ENCODE peak calls at places on chromosomes 11 and 22, in seven cellular contexts. Z is heart left ventricle, F is sigmoid colon, U is HCT116, O is GM23248, K is BE2C, R is cardiac muscle cell. C is an unnamed sample. For H3K4me1, the result is how much of the 10 kb centered on the place peaks cover.

GRCh38 chr11:8247312-8247711 is 16.4 kb downstream of the LMO1 start:
- DNase-seq in Z (no peak), F (no peak), U (no peak), O (peak), K (no peak), R (no peak), C (no peak)

GRCh38 chr11:45161252-45162063 is 15.0 kb downstream of the PRDM11 start:
- DNase-seq in Z (peak), F (peak), U (no peak), O (peak), K (peak), R (no peak), C (no peak)

GRCh38 chr11:112223125-112223524 is 3.1 kb upstream of the PTS start:
- DNase-seq in Z (no peak), F (no peak), U (no peak), O (peak), K (no peak), R (no peak), C (no peak)

GRCh38 chr22:32600184-32600583 is 125.6 kb downstream of the FBXO7 start:
- DNase-seq in Z (no peak), F (no peak), U (no peak), O (no peak), K (no peak), R (no peak), C (no peak)

GRCh38 chr11:128790200-128790599 is 76.9 kb downstream of the KCNJ1 start:
- DNase-seq in Z (peak), F (no peak), U (no peak), O (peak), K (peak), R (peak), C (no peak)

GRCh38 chr11:14435717-14436116 is 63.9 kb downstream of the COPB1 start:
- DNase-seq in Z (no peak), F (no peak), U (no peak), O (no peak), K (no peak), R (no peak), C (no peak)

GRCh38 chr11:63017306-63017974 is 1.8 kb upstream of the SLC22A8 start:
- DNase-seq in Z (no peak), F (peak), U (no peak), O (no peak), K (peak), R (no peak), C (no peak)

GRCh38 chr11:94183251-94183885 is 54.7 kb downstream of the PANX1 start:
- DNase-seq in Z (no peak), F (no peak), U (no peak), O (no peak), K (no peak), R (no peak), C (no peak)

GRCh38 chr11:117315285-117316196 is 515 bp downstream of the BACE1 start:
- DNase-seq in Z (peak), F (peak), U (no peak), O (peak), K (peak), R (peak), C (peak)

GRCh38 chr11:6474423-6474792 is 667 bp upstream of the TRIM3 start:
- DNase-seq in Z (no peak), F (no peak), U (no peak), O (no peak), K (no peak), R (no peak), C (no peak)

GRCh38 chr22:44546686-44547310 is 48.8 kb upstream of the RTL6 start:
- DNase-seq in Z (no peak), F (no peak), U (no peak), O (no peak), K (no peak), R (peak), C (no peak)

GRCh38 chr11:129911298-129911697 is 15.9 kb upstream of the NFRKB start:
- DNase-seq in Z (no peak), F (no peak), U (no peak), O (peak), K (no peak), R (no peak), C (no peak)

GRCh38 chr11:105232021-105232420 is 92.5 kb upstream of the CARD18 start:
- DNase-seq in Z (no peak), F (no peak), U (no peak), O (no peak), K (no peak), R (no peak), C (no peak)

GRCh38 chr22:22906907-22907550 is 19.4 kb downstream of the IGLL5 start:
- DNase-seq in Z (no peak), F (no peak), U (no peak), O (no peak), K (no peak), R (no peak), C (no peak)

GRCh38 chr11:23866641-23867040 is 630.2 kb upstream of the LUZP2 start:
- DNase-seq in Z (no peak), F (no peak), U (no peak), O (peak), K (no peak), R (no peak), C (no peak)

GRCh38 chr11:2533642-2534115 is 88.9 kb downstream of the KCNQ1 start:
- DNase-seq in Z (peak), F (peak), U (peak), O (peak), K (peak), R (peak), C (no peak)

GRCh38 chr11:12185106-12185690 is 74.8 kb downstream of the MICAL2 start:
- DNase-seq in Z (no peak), F (no peak), U (no peak), O (no peak), K (no peak), R (no peak), C (no peak)

GRCh38 chr11:94861306-94861845 is 93.2 kb downstream of the AMOTL1 start:
- DNase-seq in Z (no peak), F (no peak), U (no peak), O (no peak), K (no peak), R (no peak), C (no peak)

GRCh38 chr11:125263268-125263790 is 98.8 kb downstream of the PKNOX2 start:
- DNase-seq in Z (peak), F (peak), U (no peak), O (peak), K (no peak), R (peak), C (no peak)

GRCh38 chr11:63961608-63962412 is 12.6 kb upstream of the COX8A start:
- DNase-seq in Z (no peak), F (peak), U (no peak), O (peak), K (peak), R (no peak), C (peak)

GRCh38 chr11:129237456-129237855 is 45.3 kb upstream of the ARHGAP32 start:
- DNase-seq in Z (no peak), F (no peak), U (no peak), O (no peak), K (no peak), R (no peak), C (no peak)

GRCh38 chr11:111694851-111695250 is 71.3 kb downstream of the PPP2R1B start:
- DNase-seq in Z (no peak), F (no peak), U (no peak), O (peak), K (no peak), R (no peak), C (no peak)

GRCh38 chr11:2612884-2613571 is 86.8 kb downstream of the KCNQ1OT1 start:
- DNase-seq in Z (no peak), F (no peak), U (no peak), O (no peak), K (no peak), R (no peak), C (no peak)

GRCh38 chr11:1922411-1923113 is 3.1 kb downstream of the TNNT3 start:
- DNase-seq in Z (peak), F (no peak), U (no peak), O (no peak), K (no peak), R (no peak), C (no peak)

GRCh38 chr11:2399488-2400068 is 972 bp upstream of the TSSC4 start:
- DNase-seq in Z (no peak), F (no peak), U (no peak), O (peak), K (no peak), R (no peak), C (no peak)

GRCh38 chr22:37192741-37193140 is 4.7 kb upstream of the C1QTNF6 start:
- DNase-seq in Z (no peak), F (no peak), U (no peak), O (no peak), K (no peak), R (no peak), C (no peak)

GRCh38 chr11:63768232-63769043 is at the start of gene ZFTA:
- DNase-seq in Z (peak), F (peak), U (no peak), O (peak), K (peak), R (peak), C (peak)

GRCh38 chr11:107562647-107563208 is 2.8 kb downstream of the ALKBH8 start:
- DNase-seq in Z (no peak), F (no peak), U (peak), O (peak), K (no peak), R (no peak), C (no peak)

GRCh38 chr22:45460288-45461109 is 42.2 kb upstream of the FBLN1 start:
- DNase-seq in Z (peak), F (peak), U (no peak), O (peak), K (no peak), R (no peak), C (no peak)

GRCh38 chr11:119092880-119093665 is 8.4 kb downstream of the HMBS start:
- DNase-seq in Z (no peak), F (peak), U (no peak), O (peak), K (no peak), R (no peak), C (no peak)
- H3K4me3 ChIP-seq in Z (no peak), F (no peak), U (peak), O (peak), K (peak), R (peak), C (no peak)

DNA sequence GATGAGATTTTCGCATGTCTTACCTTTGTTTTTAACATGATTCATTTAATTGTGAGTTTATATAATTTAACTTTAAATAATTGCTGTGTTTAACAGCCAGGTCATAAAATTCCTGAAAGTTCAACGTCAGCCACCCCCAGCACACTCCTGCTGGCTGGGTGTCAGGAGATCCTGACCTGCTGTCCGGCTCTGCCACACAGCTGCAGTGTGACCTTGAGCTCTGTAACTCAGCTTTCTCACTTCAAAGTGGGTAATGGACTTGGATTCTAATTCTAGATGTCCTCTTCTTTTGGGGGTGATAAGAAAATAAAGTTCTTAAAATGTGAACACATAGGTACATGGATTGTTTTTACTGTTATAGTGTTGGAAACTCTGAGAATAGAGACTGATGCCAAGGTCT is 10.9 kb downstream of the VPS26B start:
- DNase-seq in Z (no peak), F (no peak), U (no peak), O (no peak), K (no peak), R (no peak), C (no peak)
- H3K4me1 ChIP-seq in Z (under half), F (under half), U (under half), O (under half), K (under half), R (under half), C (under half)

DNA sequence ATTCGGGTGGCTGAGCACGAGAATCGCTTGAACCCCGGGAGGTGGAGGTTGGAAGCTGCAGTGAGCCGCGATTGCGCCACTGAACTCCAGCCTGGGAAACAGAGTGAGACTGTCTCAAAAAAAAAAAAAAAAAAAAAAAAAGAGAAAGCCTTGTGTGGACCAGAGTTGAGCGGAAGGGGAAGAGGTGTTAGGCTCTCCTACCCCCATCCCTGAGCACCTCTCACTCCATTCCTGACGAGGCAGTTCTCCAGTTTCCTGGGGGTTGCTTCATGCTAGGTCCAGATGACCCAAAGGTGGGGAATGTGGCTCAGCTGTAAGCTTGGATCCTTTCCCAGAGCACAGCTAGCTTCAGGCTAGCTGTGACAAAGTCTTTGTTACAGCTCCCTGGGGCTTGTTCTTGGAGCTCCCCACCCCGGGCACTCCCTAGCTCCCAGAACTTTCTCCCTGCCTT is 8.8 kb upstream of the DNAL4 start:
- DNase-seq in Z (no peak), F (peak), U (peak), O (peak), K (no peak), R (no peak), C (no peak)
- H3K4me3 ChIP-seq in Z (no peak), F (no peak), U (no peak), O (peak), K (no peak), R (no peak), C (no peak)

GRCh38 chr11:35042265-35042664 is 96.7 kb upstream of the CD44 start:
- DNase-seq in Z (no peak), F (no peak), U (no peak), O (no peak), K (no peak), R (no peak), C (no peak)

GRCh38 chr11:35039076-35039475 is 99.9 kb upstream of the CD44 start:
- DNase-seq in Z (no peak), F (no peak), U (no peak), O (peak), K (no peak), R (no peak), C (no peak)

GRCh38 chr11:35041070-35041554 is 97.9 kb upstream of the CD44 start:
- DNase-seq in Z (no peak), F (no peak), U (no peak), O (no peak), K (no peak), R (no peak), C (no peak)

GRCh38 chr11:35038211-35038930 is 100.6 kb upstream of the CD44 start:
- DNase-seq in Z (no peak), F (no peak), U (no peak), O (no peak), K (peak), R (no peak), C (no peak)

DNA sequence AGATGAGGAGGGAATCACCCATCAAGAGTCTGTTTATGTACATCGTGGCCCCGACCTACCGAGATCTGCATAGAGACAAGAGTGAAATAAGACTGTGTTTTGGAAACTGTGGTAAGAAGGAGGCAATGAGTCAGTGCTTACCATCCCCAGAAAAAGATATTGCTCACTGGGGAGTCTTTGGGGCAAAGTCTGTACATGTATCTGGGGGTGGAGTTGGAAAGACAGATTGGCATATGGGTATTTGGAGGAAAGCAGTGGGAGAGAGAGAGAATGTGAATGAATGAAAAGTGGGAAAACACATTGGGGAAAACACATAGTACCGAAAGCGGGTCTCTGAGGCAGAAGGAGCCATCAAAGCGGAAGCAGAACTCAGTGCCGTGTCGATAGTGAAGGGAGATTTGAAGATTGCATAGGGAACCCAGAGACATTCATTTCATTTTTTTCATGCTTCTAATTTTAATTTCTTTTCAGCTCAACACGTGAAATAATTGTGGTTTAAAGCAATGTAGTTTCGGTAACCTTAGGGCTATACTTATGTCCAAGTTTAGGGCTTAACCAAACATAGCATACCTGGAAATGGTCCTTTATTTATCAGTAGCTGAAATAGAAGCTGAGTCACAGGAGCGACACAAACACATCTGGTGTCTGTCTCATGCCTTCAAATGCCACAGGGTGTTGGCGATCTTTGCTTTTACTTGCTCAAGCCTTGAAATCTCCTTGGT is 98.6 kb upstream of the CD44 start:
- DNase-seq in Z (no peak), F (no peak), U (no peak), O (peak), K (no peak), R (no peak), C (peak)
- H3K4me1 ChIP-seq in Z (half or more), F (under half), U (under half), O (under half), K (under half), R (under half), C (half or more)

GRCh38 chr11:69122642-69123431 is 32.9 kb upstream of the SMIM38 start:
- DNase-seq in Z (no peak), F (no peak), U (peak), O (peak), K (no peak), R (peak), C (peak)
- H3K4me3 ChIP-seq in Z (no peak), F (no peak), U (peak), O (peak), K (no peak), R (no peak), C (no peak)

GRCh38 chr11:65377777-65378176 is 4.7 kb downstream of the SLC25A45 start:
- DNase-seq in Z (no peak), F (no peak), U (no peak), O (no peak), K (no peak), R (no peak), C (no peak)
- H3K4me1 ChIP-seq in Z (under half), F (under half), U (under half), O (under half), K (under half), R (under half), C (under half)

DNA sequence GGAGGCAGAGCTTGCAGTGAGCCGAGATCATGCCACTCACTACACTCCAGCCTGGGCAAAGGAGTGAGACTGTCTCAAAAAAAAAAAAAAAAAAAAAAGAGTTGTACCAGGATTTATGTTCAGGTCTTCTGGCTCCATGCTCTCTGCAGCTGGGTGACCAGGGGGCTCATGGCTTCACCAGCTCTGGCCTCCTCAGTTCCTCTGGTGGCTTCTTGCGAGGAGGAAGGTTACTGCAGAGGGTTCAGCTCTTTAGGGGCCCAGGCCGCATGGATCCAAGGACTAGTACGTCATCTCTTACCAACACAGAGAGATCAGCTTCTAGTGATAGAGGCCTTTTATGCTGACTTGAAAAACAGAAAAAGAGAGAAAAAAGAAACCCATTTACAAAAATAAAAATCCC is 13.5 kb downstream of the ZBTB16 start:
- DNase-seq in Z (no peak), F (peak), U (no peak), O (no peak), K (no peak), R (no peak), C (no peak)
- H3K4me3 ChIP-seq in Z (no peak), F (no peak), U (no peak), O (no peak), K (no peak), R (no peak), C (no peak)

GRCh38 chr22:42644422-42645340 is 4.3 kb upstream of the ATP5MGL start:
- DNase-seq in Z (peak), F (peak), U (no peak), O (peak), K (no peak), R (no peak), C (no peak)

GRCh38 chr22:42646569-42647525 is 2.3 kb downstream of the CYB5R3 start:
- DNase-seq in Z (peak), F (no peak), U (no peak), O (peak), K (peak), R (peak), C (no peak)

GRCh38 chr22:42645341-42645937 is 3.8 kb downstream of the CYB5R3 start:
- DNase-seq in Z (no peak), F (no peak), U (no peak), O (peak), K (no peak), R (no peak), C (no peak)

GRCh38 chr22:42648017-42648367 is 1.2 kb downstream of the CYB5R3 start:
- DNase-seq in Z (no peak), F (no peak), U (no peak), O (no peak), K (no peak), R (no peak), C (no peak)

GRCh38 chr22:42645938-42646568 is 3.1 kb downstream of the CYB5R3 start:
- DNase-seq in Z (no peak), F (no peak), U (no peak), O (peak), K (no peak), R (no peak), C (no peak)
- H3K4me1 ChIP-seq in Z (half or more), F (under half), U (under half), O (under half), K (under half), R (half or more), C (half or more)

DNA sequence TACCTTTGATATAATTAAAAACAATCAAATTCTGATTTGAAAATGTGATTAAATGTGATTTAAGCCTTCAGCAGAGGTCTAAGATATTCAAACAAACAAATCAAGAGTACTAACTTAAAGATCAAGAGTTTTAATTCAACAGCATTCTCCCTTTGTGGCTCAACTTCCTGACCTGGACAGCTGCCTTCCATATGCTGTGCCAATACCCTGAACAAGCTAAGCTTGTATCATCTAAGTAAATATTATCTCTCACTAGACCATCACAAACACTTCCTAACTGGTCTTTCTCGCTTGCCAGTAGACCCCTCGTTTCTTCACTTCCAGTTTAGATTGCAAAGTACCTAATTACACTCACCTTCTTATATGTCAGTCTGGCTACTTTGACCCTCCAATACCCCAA is 35.9 kb upstream of the P4HA3 start:
- DNase-seq in Z (no peak), F (no peak), U (no peak), O (peak), K (no peak), R (no peak), C (no peak)
- H3K4me3 ChIP-seq in Z (no peak), F (no peak), U (no peak), O (no peak), K (no peak), R (no peak), C (no peak)

DNA sequence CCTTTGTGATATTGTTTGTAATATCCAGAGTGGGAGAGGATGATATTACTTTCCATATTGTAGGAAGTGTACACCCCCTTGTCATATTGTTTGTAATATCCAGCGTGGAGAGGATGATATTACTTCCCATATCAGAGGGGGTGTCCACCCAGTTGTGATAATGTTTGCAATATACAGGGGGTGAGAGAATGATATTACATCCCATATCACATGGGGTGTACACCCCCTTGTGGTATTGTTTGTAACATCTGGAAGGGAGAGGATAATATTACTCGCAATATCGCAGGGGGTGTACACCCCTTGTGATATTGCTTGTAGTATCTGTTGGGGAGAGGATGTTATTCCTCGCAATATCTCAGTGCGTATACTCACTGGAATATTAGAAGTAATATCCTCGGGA is 61.5 kb downstream of the PRSS23 start:
- DNase-seq in Z (no peak), F (no peak), U (no peak), O (peak), K (no peak), R (no peak), C (no peak)
- H3K4me1 ChIP-seq in Z (under half), F (under half), U (under half), O (under half), K (under half), R (under half), C (under half)